ENCODE peak calls at places on chromosomes 11 and 22, in four cellular contexts. One of them, this sample, is unnamed.

GRCh38 chr11:11157201-11157600 is 195.8 kb downstream of the CSNK2A3 start:
- DNase-seq in lung: no peak
- DNase-seq in GM23338: peak; percentile 84
- DNase-seq in right lobe of liver: peak; percentile 52
- DNase-seq in this sample: peak; percentile 73

GRCh38 chr11:102341844-102342318 is 5.1 kb upstream of the BIRC2 start:
- DNase-seq in lung: peak; percentile 66
- DNase-seq in GM23338: peak; percentile 94
- DNase-seq in right lobe of liver: peak; percentile 65
- DNase-seq in this sample: peak; percentile 60

GRCh38 chr11:69700278-69701140 is 3.3 kb downstream of the FGF19 start:
- DNase-seq in lung: peak; percentile 66
- DNase-seq in GM23338: peak; percentile 86
- DNase-seq in right lobe of liver: peak; percentile 91
- DNase-seq in this sample: peak; percentile 90

GRCh38 chr11:117769530-117769929 is 27.5 kb downstream of the DSCAML1 start:
- DNase-seq in lung: no peak
- DNase-seq in GM23338: no peak
- DNase-seq in right lobe of liver: no peak
- DNase-seq in this sample: no peak

GRCh38 chr11:34331329-34331728 is 26.5 kb downstream of the ABTB2 start:
- DNase-seq in lung: no peak
- DNase-seq in GM23338: no peak
- DNase-seq in right lobe of liver: no peak
- DNase-seq in this sample: no peak

GRCh38 chr11:1777737-1778136 is 14.0 kb upstream of the CTSD start:
- DNase-seq in lung: no peak
- DNase-seq in GM23338: no peak
- DNase-seq in right lobe of liver: peak; percentile 28
- DNase-seq in this sample: peak; percentile 18

GRCh38 chr11:57069942-57070341 is 81.2 kb downstream of the OR5AK2 start:
- DNase-seq in lung: no peak
- DNase-seq in GM23338: no peak
- DNase-seq in right lobe of liver: no peak
- DNase-seq in this sample: no peak

GRCh38 chr22:44583854-44584253 is 85.8 kb upstream of the RTL6 start:
- DNase-seq in lung: no peak
- DNase-seq in GM23338: peak; percentile 36
- DNase-seq in right lobe of liver: peak; percentile 5
- DNase-seq in this sample: peak; percentile 84

GRCh38 chr11:73242291-73243092 is 24.4 kb downstream of the P2RY2 start:
- DNase-seq in lung: peak; percentile 72
- DNase-seq in GM23338: peak; percentile 90
- DNase-seq in right lobe of liver: peak; percentile 74
- DNase-seq in this sample: peak; percentile 86

GRCh38 chr11:67663515-67664212 is 10.8 kb downstream of the ALDH3B2 start:
- DNase-seq in lung: no peak
- DNase-seq in GM23338: no peak
- DNase-seq in right lobe of liver: no peak
- DNase-seq in this sample: peak; percentile 35

GRCh38 chr22:20174785-20175596 is 24.1 kb upstream of the CCDC188 start:
- DNase-seq in lung: no peak
- DNase-seq in GM23338: no peak
- DNase-seq in right lobe of liver: no peak
- DNase-seq in this sample: peak; percentile 88

GRCh38 chr11:69376155-69377028 is 82.4 kb downstream of the MYEOV start:
- DNase-seq in lung: no peak
- DNase-seq in GM23338: no peak
- DNase-seq in right lobe of liver: no peak
- DNase-seq in this sample: no peak

GRCh38 chr11:118930152-118930712 is 4.5 kb upstream of the BCL9L start:
- DNase-seq in lung: peak; percentile 92
- DNase-seq in GM23338: peak; percentile 99
- DNase-seq in right lobe of liver: peak; percentile 75
- DNase-seq in this sample: peak; percentile 95

GRCh38 chr11:81207421-81208054 is 1526.1 kb downstream of the FAM181B start:
- DNase-seq in lung: no peak
- DNase-seq in GM23338: peak; percentile 11
- DNase-seq in right lobe of liver: no peak
- DNase-seq in this sample: no peak

GRCh38 chr22:36585841-36586240 is 56.9 kb upstream of the EIF3D start:
- DNase-seq in lung: no peak
- DNase-seq in GM23338: peak; percentile 51
- DNase-seq in right lobe of liver: no peak
- DNase-seq in this sample: peak; percentile 72

GRCh38 chr11:72741429-72741833 is 10.8 kb downstream of the ARAP1 start:
- DNase-seq in lung: no peak
- DNase-seq in GM23338: peak; percentile 45
- DNase-seq in right lobe of liver: peak; percentile 69
- DNase-seq in this sample: peak; percentile 81

GRCh38 chr22:30309981-30310672 is 16.6 kb downstream of the TBC1D10A start:
- DNase-seq in lung: peak; percentile 77
- DNase-seq in GM23338: no peak
- DNase-seq in right lobe of liver: no peak
- DNase-seq in this sample: no peak
- H3K4me3 ChIP-seq in lung: no peak overlapping the region
- H3K4me3 ChIP-seq in GM23338: no peak overlapping the region
- H3K4me3 ChIP-seq in right lobe of liver: no peak overlapping the region
- H3K4me3 ChIP-seq in this sample: no peak overlapping the region

GRCh38 chr11:765802-766091 is 11.5 kb downstream of the GATD1 start:
- DNase-seq in lung: no peak
- DNase-seq in GM23338: no peak
- DNase-seq in right lobe of liver: no peak
- DNase-seq in this sample: no peak

GRCh38 chr11:765025-765801 is 12.1 kb downstream of the GATD1 start:
- DNase-seq in lung: no peak
- DNase-seq in GM23338: peak; percentile 88
- DNase-seq in right lobe of liver: peak; percentile 56
- DNase-seq in this sample: peak; percentile 94

GRCh38 chr11:763073-763463 is 14.2 kb downstream of the GATD1 start:
- DNase-seq in lung: peak; percentile 59
- DNase-seq in GM23338: peak; percentile 67
- DNase-seq in right lobe of liver: no peak
- DNase-seq in this sample: peak; percentile 97

GRCh38 chr11:763549-764321 is 13.6 kb downstream of the GATD1 start:
- DNase-seq in lung: no peak
- DNase-seq in GM23338: no peak
- DNase-seq in right lobe of liver: no peak
- DNase-seq in this sample: peak; percentile 48

GRCh38 chr11:764322-765024 is 12.8 kb downstream of the GATD1 start:
- DNase-seq in lung: no peak
- DNase-seq in GM23338: no peak
- DNase-seq in right lobe of liver: no peak
- DNase-seq in this sample: peak; percentile 73
- H3K36me3 ChIP-seq in lung: peaks cover 17% of the 10 kb centered on the region
- H3K36me3 ChIP-seq in GM23338: peaks cover 43% of the 10 kb centered on the region
- H3K36me3 ChIP-seq in right lobe of liver: peaks cover 68% of the 10 kb centered on the region
- H3K36me3 ChIP-seq in this sample: peaks cover 32% of the 10 kb centered on the region

DNA sequence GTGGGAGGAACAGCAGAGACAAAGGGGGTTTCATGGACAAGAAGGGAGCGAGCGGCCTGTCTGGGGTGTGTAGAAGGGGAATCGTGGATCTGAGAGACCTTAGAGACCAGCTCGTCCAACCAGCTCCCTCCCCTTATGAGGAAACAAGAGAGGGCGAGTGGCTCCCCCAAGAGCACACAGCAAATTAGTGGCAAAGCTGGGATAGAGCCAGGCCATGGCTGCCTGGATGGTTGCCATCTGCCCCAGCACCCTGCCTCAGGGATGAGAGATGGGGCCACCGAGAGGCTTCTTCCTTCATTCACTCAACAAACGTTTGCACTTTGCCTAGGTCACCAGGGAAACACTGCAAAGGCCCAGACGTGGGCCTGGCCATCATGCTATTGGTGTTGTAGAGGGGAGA is 4.1 kb downstream of the MAPK8IP1 start:
- DNase-seq in lung: no peak
- DNase-seq in GM23338: no peak
- DNase-seq in right lobe of liver: no peak
- DNase-seq in this sample: no peak
- H3K27me3 ChIP-seq in lung: no peaks in the 10 kb centered on the region
- H3K27me3 ChIP-seq in GM23338: no peaks in the 10 kb centered on the region
- H3K27me3 ChIP-seq in right lobe of liver: no peaks in the 10 kb centered on the region
- H3K27me3 ChIP-seq in this sample: peaks cover 9% of the 10 kb centered on the region

GRCh38 chr11:128481135-128481534 is 106.2 kb downstream of the ETS1 start:
- DNase-seq in lung: no peak
- DNase-seq in GM23338: no peak
- DNase-seq in right lobe of liver: no peak
- DNase-seq in this sample: no peak

GRCh38 chr11:128480665-128481064 is 106.7 kb downstream of the ETS1 start:
- DNase-seq in lung: no peak
- DNase-seq in GM23338: no peak
- DNase-seq in right lobe of liver: no peak
- DNase-seq in this sample: no peak

GRCh38 chr11:128478305-128478704 is 109.1 kb downstream of the ETS1 start:
- DNase-seq in lung: no peak
- DNase-seq in GM23338: no peak
- DNase-seq in right lobe of liver: no peak
- DNase-seq in this sample: no peak

GRCh38 chr11:128482092-128482491 is 105.3 kb downstream of the ETS1 start:
- DNase-seq in lung: no peak
- DNase-seq in GM23338: no peak
- DNase-seq in right lobe of liver: no peak
- DNase-seq in this sample: no peak

DNA sequence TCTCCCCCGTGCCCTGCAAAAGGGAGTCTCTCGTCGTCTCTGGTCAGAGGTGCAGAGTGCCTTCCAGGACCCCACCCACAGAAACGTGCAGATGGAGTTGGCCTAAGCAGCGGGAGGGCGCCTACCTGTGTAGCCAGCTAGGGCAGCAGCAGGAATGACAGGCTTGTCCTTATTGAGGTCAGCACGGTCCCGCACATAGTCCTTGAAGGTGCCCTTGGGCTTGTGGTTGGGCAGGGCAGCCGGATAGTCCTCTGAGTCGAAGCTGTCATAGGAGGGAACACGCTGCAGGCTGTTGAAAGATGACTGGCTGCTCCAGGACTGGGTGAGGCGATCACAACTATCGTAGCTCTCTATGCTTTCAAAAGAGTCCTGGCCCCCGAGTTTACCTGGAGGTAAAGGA is 107.3 kb downstream of the ETS1 start:
- DNase-seq in lung: no peak
- DNase-seq in GM23338: no peak
- DNase-seq in right lobe of liver: no peak
- DNase-seq in this sample: no peak
- H3K4me3 ChIP-seq in lung: no peak overlapping the region
- H3K4me3 ChIP-seq in GM23338: no peak overlapping the region
- H3K4me3 ChIP-seq in right lobe of liver: no peak overlapping the region
- H3K4me3 ChIP-seq in this sample: no peak overlapping the region

DNA sequence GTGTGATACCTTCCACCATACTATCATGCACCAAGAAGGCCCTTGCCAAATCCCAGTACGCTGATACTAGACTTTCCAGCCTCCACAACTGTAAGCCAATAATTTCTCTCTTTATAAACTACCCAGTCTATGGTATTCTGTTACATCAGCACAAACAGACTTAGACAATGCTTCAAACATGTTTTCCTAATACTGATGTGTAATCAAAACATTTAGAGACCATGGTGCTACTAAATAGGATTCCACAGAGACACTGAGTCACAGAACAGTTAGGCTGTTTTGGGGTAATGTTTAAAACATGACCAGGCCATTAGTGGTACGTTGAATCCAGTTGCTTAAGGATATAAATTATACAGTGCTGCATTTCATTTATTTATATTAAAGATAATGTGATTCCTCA is 103.7 kb downstream of the PICALM start:
- DNase-seq in lung: no peak
- DNase-seq in GM23338: no peak
- DNase-seq in right lobe of liver: no peak
- DNase-seq in this sample: no peak
- H3K36me3 ChIP-seq in lung: peaks cover 39% of the 10 kb centered on the region
- H3K36me3 ChIP-seq in GM23338: peaks cover 4% of the 10 kb centered on the region
- H3K36me3 ChIP-seq in right lobe of liver: peaks cover 51% of the 10 kb centered on the region
- H3K36me3 ChIP-seq in this sample: peaks cover 2% of the 10 kb centered on the region